ENCODE peak calls at places on chromosomes 12 and 14, in ten cellular contexts. T, J, Q, K, R, W, D, M, G and E are unnamed samples.

GRCh38 chr12:104494137-104494815 is 37.5 kb downstream of the CHST11 start:
- DNase-seq in T (no peak), J (no peak), Q (no peak), K (peak; percentile 87), R (no peak), W (peak; percentile 67), D (peak; percentile 34), M (no peak), G (no peak), E (no peak)

GRCh38 chr14:61559641-61560201 is 135.6 kb upstream of the HIF1A start:
- DNase-seq in T (no peak), J (no peak), Q (no peak), K (no peak), R (no peak), W (no peak), D (no peak), M (no peak), G (peak; percentile 42), E (no peak)

GRCh38 chr14:51258788-51259187 is 18.7 kb downstream of the TMX1 start:
- DNase-seq in T (no peak), J (no peak), Q (no peak), K (no peak), R (no peak), W (no peak), D (no peak), M (no peak), G (no peak), E (no peak)

GRCh38 chr12:13101854-13102375 is 1.6 kb downstream of the GSG1 start:
- DNase-seq in T (no peak), J (no peak), Q (no peak), K (peak; percentile 63), R (peak; percentile 79), W (peak; percentile 22), D (peak; percentile 53), M (no peak), G (no peak), E (no peak)

GRCh38 chr12:116266631-116267349 is 10.7 kb downstream of the MED13L start:
- DNase-seq in T (no peak), J (no peak), Q (no peak), K (peak; percentile 49), R (no peak), W (peak; percentile 40), D (peak; percentile 31), M (no peak), G (no peak), E (no peak)

GRCh38 chr14:38405851-38406630 is 150.1 kb upstream of the CLEC14A start:
- DNase-seq in T (no peak), J (no peak), Q (no peak), K (peak; percentile 49), R (no peak), W (peak; percentile 52), D (peak; percentile 34), M (no peak), G (peak; percentile 69), E (no peak)

GRCh38 chr12:43540474-43540873 is 11.5 kb downstream of the ADAMTS20 start:
- DNase-seq in T (no peak), J (no peak), Q (no peak), K (no peak), R (no peak), W (no peak), D (no peak), M (no peak), G (no peak), E (no peak)

GRCh38 chr14:95018845-95019244 is 138.5 kb downstream of the DICER1 start:
- DNase-seq in T (no peak), J (no peak), Q (no peak), K (peak; percentile 56), R (peak; percentile 72), W (no peak), D (no peak), M (no peak), G (no peak), E (no peak)

GRCh38 chr12:117347588-117347987 is 13.8 kb downstream of the NOS1 start:
- DNase-seq in T (no peak), J (no peak), Q (no peak), K (no peak), R (peak; percentile 51), W (no peak), D (no peak), M (no peak), G (no peak), E (no peak)

GRCh38 chr14:49962616-49963015 is 69.7 kb downstream of the ARF6 start:
- DNase-seq in T (peak; percentile 55), J (no peak), Q (peak; percentile 72), K (peak; percentile 25), R (peak; percentile 92), W (peak; percentile 40), D (no peak), M (no peak), G (no peak), E (no peak)

GRCh38 chr14:24979725-24980239 is 70.2 kb downstream of the STXBP6 start:
- DNase-seq in T (no peak), J (no peak), Q (peak; percentile 11), K (no peak), R (no peak), W (no peak), D (no peak), M (no peak), G (no peak), E (no peak)

GRCh38 chr12:28159688-28160087 is 30.6 kb upstream of the CCDC91 start:
- DNase-seq in T (no peak), J (no peak), Q (no peak), K (no peak), R (no peak), W (no peak), D (no peak), M (no peak), G (no peak), E (no peak)

DNA sequence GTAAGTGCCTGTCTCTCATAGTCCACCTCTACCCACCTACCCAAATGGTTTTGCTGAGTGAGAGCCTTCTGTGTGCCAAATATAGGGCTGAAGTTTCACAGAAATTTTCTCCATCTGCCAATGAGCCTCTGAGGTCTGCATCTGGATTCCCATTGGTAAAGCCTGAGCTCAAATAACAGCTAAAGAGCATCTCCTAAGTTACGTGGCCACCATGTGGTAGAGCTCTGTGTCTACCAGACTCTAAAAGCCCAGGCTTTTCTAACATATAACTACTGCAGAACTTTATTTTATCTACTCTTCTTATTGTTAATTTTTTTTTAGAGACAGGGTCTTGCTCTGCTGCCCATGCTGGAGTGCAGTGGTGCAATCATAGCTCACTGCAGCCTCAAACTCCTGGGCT is 16.0 kb downstream of the AMDHD1 start:
- DNase-seq in T (no peak), J (no peak), Q (no peak), K (peak; percentile 19), R (peak; percentile 22), W (peak; percentile 34), D (peak; percentile 8), M (no peak), G (peak; percentile 63), E (no peak)
- TF ChIP-seq CTCF in T (no peak), J (no peak), Q (peak; percentile 9), K (no peak), R (peak; percentile 11), W (peak; percentile 29), D (peak; percentile 18), M (peak; percentile 50), G (peak; percentile 66), E (peak; percentile 29)

GRCh38 chr12:49762468-49762847 is 21.1 kb downstream of the TMBIM6 start:
- DNase-seq in T (no peak), J (no peak), Q (no peak), K (no peak), R (no peak), W (no peak), D (no peak), M (no peak), G (peak; percentile 17), E (no peak)

GRCh38 chr12:49764126-49764525 is 22.8 kb downstream of the TMBIM6 start:
- DNase-seq in T (no peak), J (no peak), Q (no peak), K (no peak), R (no peak), W (no peak), D (no peak), M (no peak), G (no peak), E (no peak)

GRCh38 chr12:49761677-49762467 is 20.5 kb downstream of the TMBIM6 start:
- DNase-seq in T (no peak), J (no peak), Q (no peak), K (no peak), R (no peak), W (no peak), D (no peak), M (no peak), G (no peak), E (no peak)

GRCh38 chr12:49766115-49766455 is 24.7 kb downstream of the TMBIM6 start:
- DNase-seq in T (no peak), J (no peak), Q (no peak), K (no peak), R (no peak), W (no peak), D (no peak), M (no peak), G (no peak), E (no peak)

GRCh38 chr12:49763006-49763591 is 21.7 kb downstream of the TMBIM6 start:
- DNase-seq in T (peak; percentile 78), J (peak; percentile 77), Q (peak; percentile 78), K (peak; percentile 54), R (peak; percentile 57), W (peak; percentile 76), D (peak; percentile 41), M (peak; percentile 74), G (peak; percentile 90), E (no peak)
- TF ChIP-seq CTCF in T (peak; percentile 62), J (peak; percentile 73), Q (peak; percentile 85), K (peak; percentile 71), R (peak; percentile 53), W (peak; percentile 90), D (peak; percentile 84), M (peak; percentile 82), G (peak; percentile 87), E (peak; percentile 76)

GRCh38 chr12:19630536-19630935 is 191.2 kb downstream of the AEBP2 start:
- DNase-seq in T (no peak), J (no peak), Q (no peak), K (no peak), R (no peak), W (no peak), D (no peak), M (no peak), G (no peak), E (no peak)
- TF ChIP-seq CTCF in T (no peak), J (no peak), Q (no peak), K (no peak), R (no peak), W (no peak), D (no peak), M (no peak), G (no peak), E (no peak)

DNA sequence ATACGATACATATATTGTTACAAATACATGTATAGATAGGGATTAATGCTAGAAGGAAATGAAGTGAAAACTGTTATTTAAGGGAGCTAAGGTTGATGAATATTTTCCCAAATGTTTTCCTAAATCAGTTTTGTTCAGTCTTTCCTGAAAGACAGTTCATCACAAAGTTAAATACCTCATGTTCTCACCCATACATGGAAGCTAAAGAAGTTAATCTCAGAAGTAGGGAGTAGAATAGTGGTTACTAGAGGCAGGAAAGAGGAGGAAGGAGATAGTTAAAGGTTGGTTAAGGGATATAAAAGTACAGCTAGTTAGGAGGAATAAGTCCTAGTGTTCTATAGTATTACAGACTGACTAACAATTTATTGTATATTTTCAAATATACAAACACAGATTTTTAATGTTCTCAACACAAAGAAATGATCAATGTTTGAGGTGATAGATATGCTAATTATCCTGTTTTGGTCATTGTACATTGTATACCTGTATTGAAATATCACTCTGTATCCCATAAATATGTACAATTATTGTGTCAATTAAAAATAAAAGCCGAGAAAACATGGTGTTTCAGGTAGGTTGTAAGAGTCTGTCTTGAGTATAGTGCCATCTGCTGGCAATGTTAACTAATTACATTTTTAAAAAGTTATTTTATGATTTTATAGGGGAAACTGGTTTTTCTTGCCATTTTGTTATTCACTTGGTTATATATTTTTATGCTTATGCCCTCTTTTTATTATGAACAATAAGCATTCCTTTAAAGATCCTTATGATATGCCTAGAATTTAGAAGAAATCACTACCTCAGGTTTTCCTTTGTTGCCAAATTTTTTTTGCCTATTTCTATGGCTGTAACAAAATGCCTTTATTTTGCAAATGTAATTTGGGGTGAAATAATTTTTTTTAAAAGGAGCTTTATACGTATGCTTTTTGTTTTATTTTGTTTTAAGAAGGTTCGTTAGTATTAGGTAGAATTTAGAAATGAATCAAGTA is 26.9 kb downstream of the ZDHHC17 start:
- DNase-seq in T (no peak), J (no peak), Q (peak; percentile 35), K (peak; percentile 44), R (peak; percentile 24), W (peak; percentile 41), D (peak; percentile 27), M (no peak), G (peak; percentile 51), E (no peak)
- TF ChIP-seq CTCF in T (peak; percentile 69), J (peak; percentile 84), Q (peak; percentile 32), K (peak; percentile 61), R (peak; percentile 48), W (peak; percentile 50), D (peak; percentile 35), M (peak; percentile 89), G (peak; percentile 64), E (peak; percentile 73)